ENCODE peak calls at places on chromosomes 1 and 21, in nine cellular contexts. One of them, this sample, is unnamed.

GRCh38 chr1:224747578-224747977 is 131.5 kb downstream of the CNIH3 start:
- DNase-seq in CD4-positive, alpha-beta T cell: no peak
- DNase-seq in cardiac muscle cell: peak
- DNase-seq in lower lobe of right lung: no peak
- DNase-seq in testis: no peak
- DNase-seq in fibroblast of lung: peak
- DNase-seq in psoas muscle: no peak
- DNase-seq in heart right ventricle: no peak
- DNase-seq in colonic mucosa: no peak
- DNase-seq in this sample: no peak

GRCh38 chr1:243508303-243508713 is 252.5 kb downstream of the SDCCAG8 start:
- DNase-seq in CD4-positive, alpha-beta T cell: peak
- DNase-seq in cardiac muscle cell: no peak
- DNase-seq in lower lobe of right lung: no peak
- DNase-seq in testis: no peak
- DNase-seq in fibroblast of lung: no peak
- DNase-seq in psoas muscle: no peak
- DNase-seq in heart right ventricle: no peak
- DNase-seq in colonic mucosa: no peak
- DNase-seq in this sample: no peak

GRCh38 chr1:206909167-206909882 is 12.1 kb downstream of the IL24 start:
- DNase-seq in CD4-positive, alpha-beta T cell: peak
- DNase-seq in cardiac muscle cell: no peak
- DNase-seq in lower lobe of right lung: peak
- DNase-seq in testis: peak
- DNase-seq in fibroblast of lung: no peak
- DNase-seq in psoas muscle: peak
- DNase-seq in heart right ventricle: peak
- DNase-seq in colonic mucosa: peak
- DNase-seq in this sample: no peak

GRCh38 chr1:116476321-116476720 is 94.5 kb downstream of the CD58 start:
- DNase-seq in CD4-positive, alpha-beta T cell: no peak
- DNase-seq in cardiac muscle cell: no peak
- DNase-seq in lower lobe of right lung: no peak
- DNase-seq in testis: no peak
- DNase-seq in fibroblast of lung: no peak
- DNase-seq in psoas muscle: no peak
- DNase-seq in heart right ventricle: no peak
- DNase-seq in colonic mucosa: peak
- DNase-seq in this sample: no peak

GRCh38 chr1:167095368-167095767 is 1.5 kb downstream of the STYXL2 start:
- DNase-seq in CD4-positive, alpha-beta T cell: no peak
- DNase-seq in cardiac muscle cell: peak
- DNase-seq in lower lobe of right lung: no peak
- DNase-seq in testis: no peak
- DNase-seq in fibroblast of lung: peak
- DNase-seq in psoas muscle: no peak
- DNase-seq in heart right ventricle: no peak
- DNase-seq in colonic mucosa: no peak
- DNase-seq in this sample: no peak

GRCh38 chr1:197761654-197762053 is 13.6 kb downstream of the DENND1B start:
- DNase-seq in CD4-positive, alpha-beta T cell: no peak
- DNase-seq in cardiac muscle cell: no peak
- DNase-seq in lower lobe of right lung: no peak
- DNase-seq in testis: no peak
- DNase-seq in fibroblast of lung: no peak
- DNase-seq in psoas muscle: no peak
- DNase-seq in heart right ventricle: no peak
- DNase-seq in colonic mucosa: no peak
- DNase-seq in this sample: no peak

GRCh38 chr1:248805905-248806304 is 19.8 kb downstream of the SH3BP5L start:
- DNase-seq in CD4-positive, alpha-beta T cell: no peak
- DNase-seq in cardiac muscle cell: peak
- DNase-seq in lower lobe of right lung: no peak
- DNase-seq in testis: no peak
- DNase-seq in fibroblast of lung: no peak
- DNase-seq in psoas muscle: no peak
- DNase-seq in heart right ventricle: no peak
- DNase-seq in colonic mucosa: no peak
- DNase-seq in this sample: no peak

GRCh38 chr21:17738171-17738953 is 80.8 kb downstream of the C21orf91 start:
- DNase-seq in CD4-positive, alpha-beta T cell: no peak
- DNase-seq in cardiac muscle cell: no peak
- DNase-seq in lower lobe of right lung: no peak
- DNase-seq in testis: no peak
- DNase-seq in fibroblast of lung: no peak
- DNase-seq in psoas muscle: no peak
- DNase-seq in heart right ventricle: peak
- DNase-seq in colonic mucosa: no peak
- DNase-seq in this sample: no peak

GRCh38 chr1:10530281-10530740 is 55.6 kb downstream of the PEX14 start:
- DNase-seq in CD4-positive, alpha-beta T cell: no peak
- DNase-seq in cardiac muscle cell: peak
- DNase-seq in lower lobe of right lung: peak
- DNase-seq in testis: peak
- DNase-seq in fibroblast of lung: peak
- DNase-seq in psoas muscle: no peak
- DNase-seq in heart right ventricle: peak
- DNase-seq in colonic mucosa: no peak
- DNase-seq in this sample: no peak

GRCh38 chr1:95022527-95022926 is 50.2 kb downstream of the ALG14 start:
- DNase-seq in CD4-positive, alpha-beta T cell: no peak
- DNase-seq in cardiac muscle cell: no peak
- DNase-seq in lower lobe of right lung: no peak
- DNase-seq in testis: no peak
- DNase-seq in fibroblast of lung: peak
- DNase-seq in psoas muscle: no peak
- DNase-seq in heart right ventricle: no peak
- DNase-seq in colonic mucosa: no peak
- DNase-seq in this sample: no peak

GRCh38 chr21:46509760-46510159 is 51.1 kb downstream of the DIP2A start:
- DNase-seq in CD4-positive, alpha-beta T cell: no peak
- DNase-seq in cardiac muscle cell: peak
- DNase-seq in lower lobe of right lung: no peak
- DNase-seq in testis: no peak
- DNase-seq in fibroblast of lung: no peak
- DNase-seq in psoas muscle: no peak
- DNase-seq in heart right ventricle: no peak
- DNase-seq in colonic mucosa: peak
- DNase-seq in this sample: no peak

GRCh38 chr21:25735895-25736597 is 1.3 kb downstream of the GABPA start:
- DNase-seq in CD4-positive, alpha-beta T cell: no peak
- DNase-seq in cardiac muscle cell: peak
- DNase-seq in lower lobe of right lung: no peak
- DNase-seq in testis: no peak
- DNase-seq in fibroblast of lung: peak
- DNase-seq in psoas muscle: no peak
- DNase-seq in heart right ventricle: no peak
- DNase-seq in colonic mucosa: no peak
- DNase-seq in this sample: no peak

GRCh38 chr1:108057536-108057935 is 92.6 kb upstream of the VAV3 start:
- DNase-seq in CD4-positive, alpha-beta T cell: no peak
- DNase-seq in cardiac muscle cell: peak
- DNase-seq in lower lobe of right lung: peak
- DNase-seq in testis: peak
- DNase-seq in fibroblast of lung: no peak
- DNase-seq in psoas muscle: peak
- DNase-seq in heart right ventricle: peak
- DNase-seq in colonic mucosa: peak
- DNase-seq in this sample: no peak

DNA sequence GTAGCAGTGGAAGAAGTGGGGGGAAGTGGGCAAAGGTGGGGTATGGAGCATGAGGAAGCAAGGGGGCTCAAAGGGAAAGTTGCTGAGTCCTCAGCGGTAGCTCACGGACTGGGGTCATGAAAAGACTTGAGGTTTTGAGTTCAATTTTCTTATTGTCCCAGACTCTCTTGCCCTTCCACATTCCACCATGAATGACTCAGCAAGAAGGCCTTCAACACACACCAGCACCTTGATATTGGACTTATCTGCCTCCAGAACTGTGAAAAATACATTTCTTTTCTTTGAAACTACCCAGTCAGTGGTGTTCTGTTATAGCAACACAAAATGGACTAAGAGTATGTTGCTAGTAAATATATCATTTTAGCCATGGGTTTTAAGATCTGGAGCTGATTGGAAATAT is 17.3 kb upstream of the RHBDL2 start:
- DNase-seq in CD4-positive, alpha-beta T cell: no peak
- DNase-seq in cardiac muscle cell: peak
- DNase-seq in lower lobe of right lung: no peak
- DNase-seq in testis: no peak
- DNase-seq in fibroblast of lung: peak
- DNase-seq in psoas muscle: no peak
- DNase-seq in heart right ventricle: no peak
- DNase-seq in colonic mucosa: no peak
- DNase-seq in this sample: no peak
- H3K27ac ChIP-seq in CD4-positive, alpha-beta T cell: no peak
- H3K27ac ChIP-seq in cardiac muscle cell: no peak
- H3K27ac ChIP-seq in lower lobe of right lung: no peak
- H3K27ac ChIP-seq in testis: no peak
- H3K27ac ChIP-seq in fibroblast of lung: no peak
- H3K27ac ChIP-seq in psoas muscle: no peak
- H3K27ac ChIP-seq in heart right ventricle: no peak
- H3K27ac ChIP-seq in colonic mucosa: no peak
- H3K27ac ChIP-seq in this sample: no peak

GRCh38 chr1:192543445-192543844 is 32.1 kb upstream of the RGS1 start:
- DNase-seq in CD4-positive, alpha-beta T cell: no peak
- DNase-seq in cardiac muscle cell: no peak
- DNase-seq in lower lobe of right lung: no peak
- DNase-seq in testis: no peak
- DNase-seq in fibroblast of lung: no peak
- DNase-seq in psoas muscle: no peak
- DNase-seq in heart right ventricle: no peak
- DNase-seq in colonic mucosa: no peak
- DNase-seq in this sample: no peak
- H3K27ac ChIP-seq in CD4-positive, alpha-beta T cell: no peak
- H3K27ac ChIP-seq in cardiac muscle cell: no peak
- H3K27ac ChIP-seq in lower lobe of right lung: no peak
- H3K27ac ChIP-seq in testis: no peak
- H3K27ac ChIP-seq in fibroblast of lung: no peak
- H3K27ac ChIP-seq in psoas muscle: no peak
- H3K27ac ChIP-seq in heart right ventricle: no peak
- H3K27ac ChIP-seq in colonic mucosa: no peak
- H3K27ac ChIP-seq in this sample: no peak

GRCh38 chr1:12436345-12436658 is 181.7 kb downstream of the DHRS3 start:
- DNase-seq in CD4-positive, alpha-beta T cell: no peak
- DNase-seq in cardiac muscle cell: no peak
- DNase-seq in lower lobe of right lung: no peak
- DNase-seq in testis: no peak
- DNase-seq in fibroblast of lung: peak
- DNase-seq in psoas muscle: no peak
- DNase-seq in heart right ventricle: no peak
- DNase-seq in colonic mucosa: no peak
- DNase-seq in this sample: no peak

GRCh38 chr1:12438349-12438924 is 179.6 kb downstream of the DHRS3 start:
- DNase-seq in CD4-positive, alpha-beta T cell: peak
- DNase-seq in cardiac muscle cell: no peak
- DNase-seq in lower lobe of right lung: no peak
- DNase-seq in testis: no peak
- DNase-seq in fibroblast of lung: peak
- DNase-seq in psoas muscle: no peak
- DNase-seq in heart right ventricle: no peak
- DNase-seq in colonic mucosa: no peak
- DNase-seq in this sample: no peak

GRCh38 chr1:12435639-12436344 is 182.2 kb downstream of the DHRS3 start:
- DNase-seq in CD4-positive, alpha-beta T cell: no peak
- DNase-seq in cardiac muscle cell: peak
- DNase-seq in lower lobe of right lung: no peak
- DNase-seq in testis: no peak
- DNase-seq in fibroblast of lung: peak
- DNase-seq in psoas muscle: no peak
- DNase-seq in heart right ventricle: no peak
- DNase-seq in colonic mucosa: no peak
- DNase-seq in this sample: no peak

GRCh38 chr1:12437629-12438028 is 180.4 kb downstream of the DHRS3 start:
- DNase-seq in CD4-positive, alpha-beta T cell: no peak
- DNase-seq in cardiac muscle cell: no peak
- DNase-seq in lower lobe of right lung: no peak
- DNase-seq in testis: no peak
- DNase-seq in fibroblast of lung: peak
- DNase-seq in psoas muscle: no peak
- DNase-seq in heart right ventricle: no peak
- DNase-seq in colonic mucosa: no peak
- DNase-seq in this sample: no peak

DNA sequence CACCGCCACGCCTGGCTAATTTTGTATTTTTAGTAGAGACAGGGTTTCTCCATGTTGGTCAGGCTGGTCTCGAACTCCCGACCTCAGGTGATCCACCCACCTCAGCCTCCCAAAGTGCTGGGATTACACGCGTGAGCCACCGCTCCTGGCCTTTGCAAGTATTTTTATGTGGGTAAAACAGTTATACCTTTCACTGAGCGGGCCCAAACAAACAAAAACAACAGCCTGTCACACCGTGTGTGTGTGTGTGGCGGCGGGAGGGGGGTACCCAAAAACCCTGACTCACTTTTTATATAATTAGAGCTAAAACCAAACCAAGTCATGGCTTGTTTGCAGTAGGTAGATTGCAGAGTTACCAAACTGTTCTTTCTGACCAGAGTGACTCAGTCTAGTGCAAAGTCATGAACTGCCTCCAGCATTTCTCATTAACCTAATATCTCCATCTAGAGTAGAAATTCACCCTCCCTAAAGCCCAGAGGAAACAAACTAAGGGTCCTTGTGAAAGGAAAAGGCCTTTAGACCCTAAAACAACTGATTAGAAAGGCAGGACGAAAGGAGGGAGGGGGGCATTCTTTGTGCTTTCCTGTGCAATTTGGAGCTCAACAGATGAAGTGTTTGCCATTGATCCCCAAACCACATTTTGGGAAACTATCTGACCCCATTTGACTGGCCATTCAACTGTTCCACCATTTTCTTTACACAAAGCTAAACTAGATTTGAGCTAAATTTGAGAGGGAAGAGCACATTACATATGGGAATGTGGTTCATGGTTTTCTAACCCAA is 181.0 kb downstream of the DHRS3 start:
- DNase-seq in CD4-positive, alpha-beta T cell: no peak
- DNase-seq in cardiac muscle cell: peak
- DNase-seq in lower lobe of right lung: no peak
- DNase-seq in testis: no peak
- DNase-seq in fibroblast of lung: peak
- DNase-seq in psoas muscle: no peak
- DNase-seq in heart right ventricle: no peak
- DNase-seq in colonic mucosa: no peak
- DNase-seq in this sample: no peak
- H3K27ac ChIP-seq in CD4-positive, alpha-beta T cell: no peak
- H3K27ac ChIP-seq in cardiac muscle cell: no peak
- H3K27ac ChIP-seq in lower lobe of right lung: no peak
- H3K27ac ChIP-seq in testis: no peak
- H3K27ac ChIP-seq in fibroblast of lung: no peak
- H3K27ac ChIP-seq in psoas muscle: no peak
- H3K27ac ChIP-seq in heart right ventricle: peak
- H3K27ac ChIP-seq in colonic mucosa: no peak
- H3K27ac ChIP-seq in this sample: no peak

DNA sequence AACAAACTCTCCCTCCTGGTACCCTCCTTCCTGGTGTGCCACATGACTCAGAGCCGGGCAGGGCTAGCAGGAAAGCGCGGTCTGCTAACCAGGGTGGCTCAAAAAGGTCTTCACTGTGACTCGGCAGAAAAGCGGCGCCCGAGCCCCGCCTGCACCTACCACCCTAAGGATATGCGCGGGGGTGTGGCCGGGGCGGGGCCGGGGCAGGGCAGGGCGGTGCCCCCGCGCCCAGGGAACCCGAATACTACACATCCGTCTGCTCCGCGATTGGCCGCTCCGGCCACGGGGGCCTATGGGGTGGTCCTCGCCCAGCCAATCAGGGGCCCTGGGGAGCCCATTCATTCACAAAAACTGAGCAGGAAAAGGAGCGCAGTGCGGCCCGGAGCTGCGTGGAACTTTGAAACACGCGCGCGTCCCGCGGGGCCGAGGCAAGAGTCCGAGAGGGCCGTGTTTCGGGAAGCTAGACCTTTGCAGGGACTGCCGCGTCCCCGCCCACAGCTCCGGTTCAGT is 1.7 kb downstream of the LRP8 start:
- DNase-seq in CD4-positive, alpha-beta T cell: peak
- DNase-seq in cardiac muscle cell: peak
- DNase-seq in lower lobe of right lung: peak
- DNase-seq in testis: peak
- DNase-seq in fibroblast of lung: peak
- DNase-seq in psoas muscle: peak
- DNase-seq in heart right ventricle: peak
- DNase-seq in colonic mucosa: peak
- DNase-seq in this sample: peak
- H3K27ac ChIP-seq in CD4-positive, alpha-beta T cell: no peak
- H3K27ac ChIP-seq in cardiac muscle cell: no peak
- H3K27ac ChIP-seq in lower lobe of right lung: peak
- H3K27ac ChIP-seq in testis: peak
- H3K27ac ChIP-seq in fibroblast of lung: peak
- H3K27ac ChIP-seq in psoas muscle: peak
- H3K27ac ChIP-seq in heart right ventricle: peak
- H3K27ac ChIP-seq in colonic mucosa: peak
- H3K27ac ChIP-seq in this sample: no peak

This sample was measured in caudate nucleus.